ENCODE peak calls at places on chromosomes 7 and 10, in nine cellular contexts. H is SK-N-SH, R is kidney, Y is A549, B is suprapubic skin, U is nephron progenitor cell, D is AG04449, O is cardiac fibroblast, J is testis. L is an unnamed sample.

GRCh38 chr10:7315906-7316305 is 94.9 kb downstream of the SFMBT2 start:
- DNase-seq in H (no peak), R (no peak), Y (no peak), B (no peak), U (no peak), D (no peak), O (no peak), J (no peak), L (no peak)

GRCh38 chr7:107591410-107591809 is 11.4 kb downstream of the BCAP29 start:
- DNase-seq in H (no peak), R (no peak), Y (no peak), B (no peak), U (no peak), D (no peak), O (peak; percentile 27), J (no peak), L (no peak)

GRCh38 chr10:31707578-31708411 is 220.8 kb downstream of the ARHGAP12 start:
- DNase-seq in H (no peak), R (peak; percentile 86), Y (no peak), B (no peak), U (peak; percentile 56), D (peak; percentile 23), O (peak; percentile 86), J (peak; percentile 52), L (peak; percentile 49)

GRCh38 chr7:31991846-31992245 is 78.4 kb downstream of the PDE1C start:
- DNase-seq in H (no peak), R (no peak), Y (no peak), B (no peak), U (no peak), D (no peak), O (peak; percentile 54), J (no peak), L (no peak)

GRCh38 chr7:29562307-29562706 is 1.3 kb upstream of the PRR15 start:
- DNase-seq in H (no peak), R (no peak), Y (no peak), B (no peak), U (no peak), D (no peak), O (peak; percentile 21), J (no peak), L (no peak)

GRCh38 chr7:1617957-1618356 is 48.1 kb upstream of the PSMG3 start:
- DNase-seq in H (no peak), R (no peak), Y (no peak), B (no peak), U (no peak), D (no peak), O (no peak), J (no peak), L (no peak)

GRCh38 chr10:23530079-23530478 is 91.2 kb downstream of the OTUD1 start:
- DNase-seq in H (peak; percentile 9), R (no peak), Y (peak; percentile 5), B (no peak), U (no peak), D (no peak), O (peak; percentile 48), J (no peak), L (no peak)

GRCh38 chr10:36446873-36447272 is 678.5 kb upstream of the ANKRD30A start:
- DNase-seq in H (peak; percentile 58), R (peak; percentile 68), Y (no peak), B (no peak), U (no peak), D (no peak), O (no peak), J (no peak), L (no peak)

GRCh38 chr10:76302936-76303656 is 871.7 kb downstream of the LRMDA start:
- DNase-seq in H (no peak), R (no peak), Y (no peak), B (no peak), U (peak; percentile 24), D (no peak), O (peak; percentile 31), J (no peak), L (no peak)

GRCh38 chr7:79452032-79452494 is 1.4 kb downstream of the MAGI2 start:
- DNase-seq in H (peak; percentile 91), R (peak; percentile 94), Y (peak; percentile 90), B (peak; percentile 92), U (peak; percentile 79), D (no peak), O (peak; percentile 85), J (peak; percentile 88), L (peak; percentile 87)

GRCh38 chr10:124917168-124917938 is 24.6 kb upstream of the ZRANB1 start:
- DNase-seq in H (peak; percentile 73), R (peak; percentile 83), Y (peak; percentile 51), B (no peak), U (peak; percentile 37), D (no peak), O (peak; percentile 45), J (peak; percentile 65), L (peak; percentile 29)

GRCh38 chr7:155188357-155188756 is 109.3 kb upstream of the INSIG1 start:
- DNase-seq in H (no peak), R (no peak), Y (no peak), B (no peak), U (no peak), D (no peak), O (no peak), J (no peak), L (no peak)

GRCh38 chr10:101780187-101780817 is 2.9 kb downstream of the NPM3 start:
- DNase-seq in H (peak; percentile 30), R (peak; percentile 72), Y (no peak), B (peak; percentile 72), U (no peak), D (no peak), O (no peak), J (no peak), L (no peak)

GRCh38 chr7:2399848-2400587 is 3.4 kb upstream of the CHST12 start:
- DNase-seq in H (peak; percentile 72), R (peak; percentile 91), Y (peak; percentile 44), B (peak; percentile 91), U (no peak), D (peak; percentile 90), O (peak; percentile 94), J (peak; percentile 91), L (peak; percentile 96)

GRCh38 chr7:779480-779879 is 52.4 kb upstream of the PRKAR1B start:
- DNase-seq in H (no peak), R (peak; percentile 69), Y (no peak), B (no peak), U (no peak), D (no peak), O (no peak), J (no peak), L (no peak)

GRCh38 chr7:108415821-108416536 is 40.3 kb downstream of the NRCAM start:
- DNase-seq in H (peak; percentile 58), R (no peak), Y (peak; percentile 56), B (no peak), U (no peak), D (no peak), O (peak; percentile 89), J (no peak), L (peak; percentile 33)

GRCh38 chr10:132114953-132115520 is 49.3 kb downstream of the JAKMIP3 start:
- DNase-seq in H (no peak), R (peak; percentile 53), Y (no peak), B (peak; percentile 67), U (peak; percentile 3), D (no peak), O (no peak), J (no peak), L (no peak)

GRCh38 chr10:8054243-8054497 is 318 bp upstream of the GATA3 start:
- DNase-seq in H (no peak), R (peak; percentile 78), Y (peak; percentile 76), B (no peak), U (no peak), D (no peak), O (no peak), J (no peak), L (no peak)

GRCh38 chr7:98869374-98870070 is at the start of gene TMEM130:
- DNase-seq in H (peak; percentile 81), R (peak; percentile 64), Y (no peak), B (no peak), U (peak; percentile 64), D (no peak), O (peak; percentile 18), J (no peak), L (no peak)

GRCh38 chr7:79489371-79489770 is 35.9 kb upstream of the MAGI2 start:
- DNase-seq in H (no peak), R (no peak), Y (no peak), B (no peak), U (no peak), D (no peak), O (no peak), J (no peak), L (no peak)

GRCh38 chr7:51162724-51163329 is 153.8 kb downstream of the COBL start:
- DNase-seq in H (peak; percentile 64), R (no peak), Y (peak; percentile 41), B (no peak), U (peak; percentile 84), D (peak; percentile 47), O (peak; percentile 91), J (peak; percentile 93), L (peak; percentile 84)

GRCh38 chr7:133602291-133602690 is 349.4 kb downstream of the EXOC4 start:
- DNase-seq in H (no peak), R (no peak), Y (no peak), B (no peak), U (no peak), D (no peak), O (peak; percentile 81), J (no peak), L (peak; percentile 5)

GRCh38 chr7:6026011-6026819 is 5.0 kb upstream of the ANKRD61 start:
- DNase-seq in H (peak; percentile 73), R (peak; percentile 88), Y (peak; percentile 74), B (peak; percentile 83), U (peak; percentile 12), D (no peak), O (peak; percentile 58), J (peak; percentile 27), L (peak; percentile 22)
- TF ChIP-seq CTCF in H (peak; percentile 53), R (no peak), Y (no peak), B (no peak), U (no peak), D (peak; percentile 42), O (peak; percentile 45), J (no peak), L (peak; percentile 56)

GRCh38 chr10:43197834-43198681 is 59.8 kb downstream of the CSGALNACT2 start:
- DNase-seq in H (peak; percentile 71), R (peak; percentile 56), Y (peak; percentile 47), B (peak; percentile 75), U (peak; percentile 45), D (no peak), O (peak; percentile 28), J (no peak), L (no peak)
- TF ChIP-seq CTCF in H (peak; percentile 45), R (peak; percentile 18), Y (no peak), B (no peak), U (peak; percentile 41), D (peak; percentile 59), O (peak; percentile 53), J (no peak), L (peak; percentile 71)

DNA sequence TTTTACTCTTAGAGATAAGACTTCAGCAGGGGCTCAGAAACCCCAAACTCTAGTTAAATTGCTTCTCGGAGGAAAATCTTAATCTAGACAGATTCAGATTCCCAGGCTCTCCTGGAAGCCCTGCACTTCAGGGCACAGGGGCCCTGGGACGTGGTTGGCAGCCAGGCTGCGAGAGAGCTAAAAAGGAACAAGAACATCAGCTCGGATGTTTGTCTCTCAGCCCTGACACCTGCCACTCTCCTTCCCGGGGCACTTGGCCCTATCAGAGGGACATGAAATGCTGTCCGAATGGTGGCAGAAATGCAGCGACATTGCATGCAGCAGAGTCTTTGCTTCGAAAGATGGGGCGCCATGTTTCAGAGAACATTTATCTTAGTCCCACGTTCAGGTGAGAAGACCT is 166.8 kb downstream of the CCDC3 start:
- DNase-seq in H (no peak), R (no peak), Y (no peak), B (no peak), U (no peak), D (no peak), O (no peak), J (no peak), L (no peak)
- TF ChIP-seq CTCF in H (no peak), R (no peak), Y (no peak), B (no peak), U (no peak), D (no peak), O (no peak), J (no peak), L (no peak)

GRCh38 chr10:26503911-26504310 is 65.8 kb downstream of the APBB1IP start:
- DNase-seq in H (no peak), R (no peak), Y (no peak), B (no peak), U (no peak), D (no peak), O (no peak), J (no peak), L (no peak)
- TF ChIP-seq CTCF in H (no peak), R (no peak), Y (peak; percentile 25), B (no peak), U (no peak), D (no peak), O (no peak), J (no peak), L (peak; percentile 51)

L was measured in HFFc6.